ENCODE peak calls at places on chromosomes 16 and 17, in four cellular contexts. Y is IMR-90, B is neuronal stem cell, N is mesenchymal stem cell. V is an unnamed sample. For H3K36me3 and H3K27me3, the result is how much of the 10 kb centered on the place peaks cover.

GRCh38 chr17:7713782-7714181 is 3.8 kb upstream of the DNAH2 start:
- DNase-seq in Y (no peak), B (no peak), N (no peak), V (no peak)

GRCh38 chr17:80942360-80943345 is 49.0 kb upstream of the CHMP6 start:
- DNase-seq in Y (peak), B (no peak), N (no peak), V (no peak)

GRCh38 chr16:336269-336668 is 16.3 kb downstream of the AXIN1 start:
- DNase-seq in Y (no peak), B (no peak), N (no peak), V (peak)

GRCh38 chr16:50245417-50246298 is 20.7 kb upstream of the ADCY7 start:
- DNase-seq in Y (peak), B (no peak), N (peak), V (peak)

GRCh38 chr16:74468807-74469511 is 47.7 kb upstream of the CLEC18B start:
- DNase-seq in Y (no peak), B (no peak), N (no peak), V (peak)

GRCh38 chr16:66207864-66208226 is 158.6 kb upstream of the CDH5 start:
- DNase-seq in Y (no peak), B (no peak), N (no peak), V (peak)

GRCh38 chr17:72115789-72116520 is 4.9 kb upstream of the SOX9 start:
- DNase-seq in Y (no peak), B (no peak), N (peak), V (no peak)

GRCh38 chr16:61936522-61936921 is 99.7 kb downstream of the CDH8 start:
- DNase-seq in Y (no peak), B (peak), N (no peak), V (no peak)

GRCh38 chr17:49210158-49211029 is at the start of the genes ABI3 and GNGT2:
- DNase-seq in Y (peak), B (no peak), N (peak), V (no peak)

GRCh38 chr17:14856156-14856555 is 409.0 kb downstream of the PMP22 start:
- DNase-seq in Y (no peak), B (peak), N (no peak), V (no peak)

GRCh38 chr17:7021993-7022778 is 664 bp upstream of the BCL6B start:
- DNase-seq in Y (peak), B (no peak), N (peak), V (peak)

GRCh38 chr17:78114831-78115723 is 13.5 kb downstream of the TMC6 start:
- DNase-seq in Y (no peak), B (no peak), N (no peak), V (no peak)

GRCh38 chr16:69131167-69131748 is 1.1 kb downstream of the CHTF8 start:
- DNase-seq in Y (peak), B (peak), N (peak), V (no peak)

GRCh38 chr16:63841271-63841670 is 1280.6 kb downstream of the CDH11 start:
- DNase-seq in Y (no peak), B (no peak), N (no peak), V (no peak)

GRCh38 chr16:76278976-76279375 is 1.8 kb downstream of the CNTNAP4 start:
- DNase-seq in Y (no peak), B (no peak), N (peak), V (peak)

GRCh38 chr16:88754109-88754911 is 30.7 kb downstream of the PIEZO1 start:
- DNase-seq in Y (no peak), B (no peak), N (no peak), V (no peak)

GRCh38 chr17:54903375-54903774 is 2.7 kb downstream of the TOM1L1 start:
- DNase-seq in Y (no peak), B (no peak), N (no peak), V (no peak)

GRCh38 chr17:63390090-63390489 is 56.0 kb downstream of the CYB561 start:
- DNase-seq in Y (no peak), B (no peak), N (no peak), V (no peak)

GRCh38 chr17:8823279-8823678 is 24.1 kb upstream of the MFSD6L start:
- DNase-seq in Y (no peak), B (no peak), N (no peak), V (no peak)

GRCh38 chr17:62562656-62563055 is 64.8 kb upstream of the MRC2 start:
- DNase-seq in Y (peak), B (no peak), N (peak), V (no peak)

GRCh38 chr16:8575399-8575798 is 14.9 kb downstream of the TMEM114 start:
- DNase-seq in Y (no peak), B (no peak), N (no peak), V (no peak)

GRCh38 chr17:11441004-11441403 is 157.3 kb upstream of the DNAH9 start:
- DNase-seq in Y (no peak), B (no peak), N (no peak), V (no peak)

GRCh38 chr17:39751637-39752036 is 13.9 kb downstream of the GRB7 start:
- DNase-seq in Y (no peak), B (no peak), N (no peak), V (no peak)

GRCh38 chr17:49063652-49064051 is 66.5 kb downstream of the IGF2BP1 start:
- DNase-seq in Y (no peak), B (no peak), N (no peak), V (no peak)

GRCh38 chr17:81003711-81004335 is 12.2 kb downstream of the CHMP6 start:
- DNase-seq in Y (no peak), B (no peak), N (no peak), V (peak)

GRCh38 chr16:66620419-66620775 is 15.9 kb downstream of the CMTM3 start:
- DNase-seq in Y (no peak), B (no peak), N (peak), V (no peak)

GRCh38 chr16:51556694-51557327 is 405.7 kb upstream of the SALL1 start:
- DNase-seq in Y (peak), B (no peak), N (peak), V (no peak)

GRCh38 chr16:1494129-1494640 is 1.0 kb downstream of the TELO2 start:
- DNase-seq in Y (peak), B (no peak), N (peak), V (peak)

GRCh38 chr16:46729326-46729995 is 18.7 kb downstream of the MYLK3 start:
- DNase-seq in Y (no peak), B (no peak), N (no peak), V (no peak)

GRCh38 chr16:80125677-80126076 is 415.1 kb upstream of the DYNLRB2 start:
- DNase-seq in Y (no peak), B (no peak), N (no peak), V (no peak)

GRCh38 chr17:50731575-50732460 is 12.4 kb downstream of the LUC7L3 start:
- DNase-seq in Y (no peak), B (no peak), N (peak), V (no peak)

GRCh38 chr16:49443576-49443975 is 70.0 kb downstream of the C16orf78 start:
- DNase-seq in Y (no peak), B (no peak), N (no peak), V (no peak)

GRCh38 chr17:48002208-48002919 is 31.5 kb downstream of the CDK5RAP3 start:
- DNase-seq in Y (peak), B (no peak), N (peak), V (peak)

GRCh38 chr16:28121527-28121926 is 58.0 kb upstream of the GSG1L start:
- DNase-seq in Y (no peak), B (no peak), N (no peak), V (no peak)

GRCh38 chr17:82664276-82664575 is 16.0 kb upstream of the WDR45B start:
- DNase-seq in Y (no peak), B (no peak), N (no peak), V (no peak)

GRCh38 chr17:67366193-67367157 is at the start of gene PSMD12:
- DNase-seq in Y (peak), B (peak), N (peak), V (peak)

GRCh38 chr17:70158581-70158980 is 10.8 kb upstream of the KCNJ2 start:
- DNase-seq in Y (no peak), B (no peak), N (no peak), V (no peak)

GRCh38 chr17:30376621-30377452 is 1.9 kb upstream of the CPD start:
- DNase-seq in Y (peak), B (no peak), N (peak), V (no peak)

GRCh38 chr16:24580665-24581064 is 41.3 kb downstream of the RBBP6 start:
- DNase-seq in Y (peak), B (no peak), N (peak), V (peak)

GRCh38 chr17:77782611-77783010 is 175.9 kb upstream of the TNRC6C start:
- DNase-seq in Y (no peak), B (no peak), N (no peak), V (no peak)

GRCh38 chr16:4015275-4015990 is 100.8 kb downstream of the ADCY9 start:
- DNase-seq in Y (no peak), B (no peak), N (peak), V (no peak)
- H2AK5ac ChIP-seq in Y (peak), B (no peak), N (no peak), V (no peak)

GRCh38 chr17:5434984-5435383 is 4.0 kb downstream of the C1QBP start:
- DNase-seq in Y (no peak), B (no peak), N (no peak), V (no peak)

GRCh38 chr17:5439446-5439764 is 450 bp upstream of the C1QBP start:
- DNase-seq in Y (no peak), B (no peak), N (no peak), V (no peak)

GRCh38 chr17:5437721-5438317 is 1.1 kb downstream of the C1QBP start:
- DNase-seq in Y (peak), B (no peak), N (peak), V (peak)

GRCh38 chr17:5443728-5444127 is 4.8 kb upstream of the C1QBP start:
- DNase-seq in Y (no peak), B (no peak), N (no peak), V (no peak)

DNA sequence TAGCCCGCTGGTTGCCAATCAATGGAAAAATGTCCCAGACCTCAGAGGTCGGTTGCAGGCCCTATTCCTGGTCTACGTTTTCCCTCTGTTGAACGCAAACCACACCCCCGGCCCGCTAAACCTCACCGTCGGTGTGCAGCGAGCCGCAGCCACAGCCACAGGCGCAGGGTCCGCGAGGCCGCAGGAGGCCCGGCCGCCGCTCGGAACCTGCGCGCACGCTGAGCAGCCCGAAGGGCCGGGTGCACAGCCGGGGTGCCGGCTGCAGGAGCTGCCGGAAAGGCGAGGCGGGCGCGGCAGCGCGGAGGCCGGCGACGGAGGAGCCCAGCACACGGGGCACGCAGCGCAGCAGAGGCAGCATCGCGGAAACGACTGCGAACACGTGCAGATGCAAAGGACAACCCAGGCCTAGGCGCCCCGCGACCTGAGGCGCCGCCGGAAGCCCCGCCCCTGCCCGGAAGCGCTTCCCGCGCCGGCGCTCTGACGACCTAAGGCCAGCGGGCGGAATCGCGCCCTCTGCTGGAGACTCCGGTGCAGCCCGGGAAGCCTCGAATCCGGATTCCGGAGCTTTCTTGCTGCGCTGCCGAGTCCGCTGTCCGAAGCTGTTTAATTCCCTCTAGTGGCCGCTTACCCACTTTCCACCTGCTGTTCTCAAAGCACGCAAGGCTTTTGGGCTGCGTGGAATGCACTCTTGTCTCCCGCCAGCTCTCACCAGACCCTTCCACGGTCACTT is at the start of gene C1QBP:
- DNase-seq in Y (peak), B (peak), N (peak), V (peak)
- H3K36me3 ChIP-seq in Y (under half), B (under half), N (under half), V (under half)

DNA sequence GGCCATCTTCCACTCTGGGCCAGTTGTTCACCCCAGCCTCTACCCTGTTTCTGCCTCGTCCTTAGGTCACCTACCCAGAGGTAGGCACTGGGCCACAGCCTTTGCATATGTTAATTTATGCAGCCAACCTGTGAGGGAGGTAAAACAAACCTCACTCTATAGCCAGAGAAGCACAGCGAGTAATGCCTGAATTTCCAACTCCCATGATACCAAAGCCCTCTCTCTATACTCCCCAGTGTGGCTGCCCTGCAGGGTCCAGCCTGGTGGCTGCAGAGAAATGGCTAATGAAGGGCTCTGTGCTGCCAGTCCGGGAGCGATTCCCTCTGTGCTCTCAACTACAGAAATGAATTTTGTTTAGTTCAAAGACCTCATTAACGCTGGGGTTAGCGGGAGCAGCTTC is 397.0 kb upstream of the CCL2 start:
- DNase-seq in Y (no peak), B (no peak), N (no peak), V (no peak)
- H3K27me3 ChIP-seq in Y (under half), B (under half), N (under half), V (under half)

GRCh38 chr16:77442078-77442477 is 7.2 kb upstream of the ADAMTS18 start:
- DNase-seq in Y (no peak), B (no peak), N (no peak), V (no peak)

GRCh38 chr16:77435240-77435819 is 496 bp upstream of the ADAMTS18 start:
- DNase-seq in Y (no peak), B (peak), N (no peak), V (no peak)

GRCh38 chr16:77434365-77435239 is at the start of gene ADAMTS18:
- DNase-seq in Y (no peak), B (peak), N (no peak), V (no peak)

GRCh38 chr16:77437859-77438258 is 3.0 kb upstream of the ADAMTS18 start:
- DNase-seq in Y (no peak), B (no peak), N (peak), V (peak)

DNA sequence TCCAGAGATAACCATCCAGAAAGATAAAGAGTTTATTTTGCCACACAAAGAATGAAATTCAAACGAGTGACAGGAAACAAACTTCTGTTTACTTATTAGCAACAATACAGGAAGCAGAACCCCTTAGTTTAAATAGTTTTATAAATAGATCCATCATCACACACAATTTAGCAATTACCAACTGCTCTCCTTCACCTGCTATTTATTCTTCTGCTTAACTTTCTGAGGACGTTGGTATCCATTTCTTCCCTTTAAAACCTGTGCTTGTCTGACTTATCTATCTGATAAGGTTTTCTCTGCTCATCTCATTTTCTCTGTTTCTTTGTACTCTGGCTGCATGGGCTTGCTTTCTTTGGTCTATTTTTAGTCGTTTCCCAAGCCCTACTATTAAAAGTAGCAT is 4.3 kb upstream of the ADAMTS18 start:
- DNase-seq in Y (no peak), B (no peak), N (no peak), V (no peak)
- H2AK5ac ChIP-seq in Y (no peak), B (no peak), N (no peak), V (no peak)

GRCh38 chr17:74442291-74442669 is 10.4 kb downstream of the GPRC5C start:
- DNase-seq in Y (no peak), B (no peak), N (no peak), V (no peak)
- H3K36me3 ChIP-seq in Y (under half), B (under half), N (under half), V (under half)

V was measured in trophoblast cell.